ENCODE peak calls at places on chromosomes 5 and 9, in four cellular contexts. Z, F, D and G are unnamed samples.

GRCh38 chr9:8447618-8448017 is 648.0 kb upstream of the DMAC1 start:
- DNase-seq in Z (no peak), F (no peak), D (no peak), G (no peak)

GRCh38 chr9:137465000-137465769 is 6.1 kb upstream of the NSMF start:
- DNase-seq in F (no peak), Z (no peak), D (no peak), G (no peak)

GRCh38 chr9:37408933-37409710 is 13.4 kb upstream of the GRHPR start:
- DNase-seq in F (no peak), Z (no peak), D (peak), G (peak)

GRCh38 chr9:100581661-100582060 is 3.8 kb downstream of the CAVIN4 start:
- DNase-seq in D (no peak), Z (peak), F (no peak), G (no peak)

GRCh38 chr9:99867536-99867935 is 38.9 kb upstream of the STX17 start:
- DNase-seq in Z (no peak), F (no peak), D (peak), G (no peak)

GRCh38 chr5:179121667-179122111 is 61.5 kb downstream of the ZNF354C start:
- DNase-seq in D (no peak), Z (no peak), F (no peak), G (no peak)

GRCh38 chr9:16191691-16192402 is 639.0 kb downstream of the CCDC171 start:
- DNase-seq in Z (peak), F (peak), D (peak), G (peak)

GRCh38 chr5:150242495-150242894 is 47.1 kb downstream of the CAMK2A start:
- DNase-seq in Z (no peak), F (no peak), D (no peak), G (no peak)

GRCh38 chr5:65704608-65705239 is 17.2 kb downstream of the SGTB start:
- DNase-seq in D (no peak), F (no peak), Z (no peak), G (no peak)

GRCh38 chr9:128439273-128439672 is 16.5 kb upstream of the ODF2 start:
- DNase-seq in Z (no peak), F (no peak), D (no peak), G (no peak)

GRCh38 chr5:63125862-63126261 is 547.2 kb downstream of the LRRC70 start:
- DNase-seq in Z (no peak), D (peak), F (peak), G (peak)

GRCh38 chr5:111676496-111676895 is 80.5 kb downstream of the NREP start:
- DNase-seq in F (peak), Z (no peak), D (no peak), G (no peak)

GRCh38 chr5:178116406-178116885 is 3.1 kb downstream of the N4BP3 start:
- DNase-seq in D (no peak), F (no peak), Z (no peak), G (peak)

GRCh38 chr5:181044093-181044599 is 4.1 kb downstream of the BTNL9 start:
- DNase-seq in F (no peak), Z (no peak), D (no peak), G (no peak)

GRCh38 chr9:122406264-122406890 is 35.6 kb downstream of the PTGS1 start:
- DNase-seq in F (no peak), Z (peak), D (no peak), G (peak)

GRCh38 chr5:106459541-106459940 is 1211.2 kb downstream of the EFNA5 start:
- DNase-seq in F (no peak), Z (no peak), D (no peak), G (no peak)

GRCh38 chr9:90838098-90838497 is 36.5 kb downstream of the SYK start:
- DNase-seq in Z (no peak), F (no peak), D (peak), G (no peak)

GRCh38 chr5:179558912-179559279 is 8.5 kb downstream of the RUFY1 start:
- DNase-seq in D (peak), F (no peak), Z (peak), G (no peak)

GRCh38 chr5:83577036-83577636 is 105.6 kb downstream of the VCAN start:
- DNase-seq in F (no peak), D (peak), Z (no peak), G (no peak)

GRCh38 chr9:76904661-76905457 is 1.1 kb downstream of the PRUNE2 start:
- DNase-seq in Z (no peak), F (no peak), D (peak), G (no peak)

GRCh38 chr9:21679432-21679831 is 123.0 kb upstream of the MTAP start:
- DNase-seq in Z (no peak), F (peak), D (peak), G (no peak)

GRCh38 chr9:133519693-133520092 is 5.1 kb downstream of the MYMK start:
- DNase-seq in D (no peak), Z (no peak), F (no peak), G (no peak)

GRCh38 chr5:165630211-165630866 is 2124.9 kb downstream of the MAT2B start:
- DNase-seq in F (peak), Z (peak), D (peak), G (peak)

GRCh38 chr5:66406761-66407289 is 189.4 kb upstream of the MAST4 start:
- DNase-seq in F (no peak), D (peak), Z (peak), G (no peak)

GRCh38 chr5:80319702-80320101 is at the start of gene SPZ1:
- DNase-seq in Z (no peak), D (no peak), F (no peak), G (no peak)

GRCh38 chr5:169004551-169004950 is 296.4 kb downstream of the SLIT3 start:
- DNase-seq in F (no peak), Z (no peak), D (peak), G (no peak)

GRCh38 chr9:31103836-31104235 is 1280.6 kb upstream of the ACO1 start:
- DNase-seq in Z (no peak), F (no peak), D (peak), G (no peak)

GRCh38 chr5:68225188-68225910 is 9.8 kb downstream of the PIK3R1 start:
- DNase-seq in D (peak), F (peak), Z (no peak), G (no peak)

GRCh38 chr5:173789031-173789920 is 98.9 kb upstream of the CPEB4 start:
- DNase-seq in Z (no peak), F (peak), D (peak), G (no peak)

GRCh38 chr9:34496149-34496712 is 26.6 kb downstream of the ENHO start:
- DNase-seq in D (peak), F (no peak), Z (no peak), G (no peak)

GRCh38 chr9:88804289-88804596 is 187.0 kb upstream of the S1PR3 start:
- DNase-seq in F (no peak), Z (no peak), D (peak), G (no peak)

GRCh38 chr5:127957701-127958190 is 125.8 kb upstream of the SLC12A2 start:
- DNase-seq in D (no peak), F (no peak), Z (no peak), G (no peak)